ENCODE peak calls at places on chromosomes 6 and 20, in four cellular contexts. N is IMR-90, I is neuronal stem cell, S is mesenchymal stem cell. C is an unnamed sample.

GRCh38 chr6:79231101-79231500 is 3.4 kb downstream of the HMGN3 start:
- DNase-seq in N (no peak), I (no peak), S (no peak), C (no peak)

GRCh38 chr20:43925786-43926185 is 11.1 kb downstream of the TOX2 start:
- DNase-seq in N (peak), I (no peak), S (no peak), C (no peak)

GRCh38 chr20:43959079-43959919 is 44.6 kb downstream of the TOX2 start:
- DNase-seq in N (no peak), I (no peak), S (peak), C (no peak)

GRCh38 chr6:55433446-55434130 is 106.3 kb downstream of the GFRAL start:
- DNase-seq in I (peak), S (peak), N (peak), C (no peak)

GRCh38 chr6:83472767-83473166 is 39.6 kb upstream of the PRSS35 start:
- DNase-seq in I (no peak), S (no peak), N (no peak), C (no peak)

GRCh38 chr20:39081255-39081654 is 119.1 kb downstream of the DHX35 start:
- DNase-seq in S (peak), N (peak), I (peak), C (peak)

GRCh38 chr6:146856296-146856695 is 257.5 kb downstream of the ADGB start:
- DNase-seq in S (no peak), I (no peak), N (no peak), C (no peak)

GRCh38 chr6:42889815-42890214 is 10.4 kb downstream of the RPL7L1 start:
- DNase-seq in S (no peak), I (no peak), N (no peak), C (no peak)

GRCh38 chr20:3172933-3173581 is at the start of gene LZTS3:
- DNase-seq in I (peak), S (peak), N (peak), C (peak)

GRCh38 chr6:23855497-23856116 is 270.4 kb upstream of the NRSN1 start:
- DNase-seq in I (no peak), S (no peak), N (no peak), C (no peak)

GRCh38 chr6:55492259-55492658 is 86.7 kb downstream of the HMGCLL1 start:
- DNase-seq in N (no peak), S (no peak), I (no peak), C (no peak)

GRCh38 chr20:64188682-64189529 is 24.7 kb downstream of the MYT1 start:
- DNase-seq in I (peak), N (peak), S (peak), C (peak)

GRCh38 chr6:90072961-90073464 is 178.7 kb downstream of the GJA10 start:
- DNase-seq in I (no peak), N (no peak), S (no peak), C (no peak)
- H4K91ac ChIP-seq in I (no peak), N (no peak), S (no peak), C (no peak)

GRCh38 chr6:4935486-4935885 is 68.4 kb downstream of the RPP40 start:
- DNase-seq in I (no peak), S (no peak), N (no peak), C (no peak)
- H4K91ac ChIP-seq in I (no peak), S (peak), N (no peak), C (no peak)

GRCh38 chr6:156719720-156720563 is 57.2 kb upstream of the ARID1B start:
- DNase-seq in I (no peak), S (peak), N (peak), C (peak)

GRCh38 chr6:156718647-156719394 is 58.4 kb upstream of the ARID1B start:
- DNase-seq in I (no peak), S (peak), N (peak), C (no peak)

GRCh38 chr6:156715839-156716238 is 61.3 kb upstream of the ARID1B start:
- DNase-seq in I (no peak), N (no peak), S (no peak), C (no peak)

GRCh38 chr6:156719395-156719719 is 57.8 kb upstream of the ARID1B start:
- DNase-seq in S (no peak), N (no peak), I (no peak), C (no peak)

GRCh38 chr6:156717542-156717941 is 59.6 kb upstream of the ARID1B start:
- DNase-seq in S (no peak), N (no peak), I (no peak), C (no peak)
- H4K91ac ChIP-seq in S (no peak), N (no peak), I (no peak), C (no peak)

GRCh38 chr20:36465109-36466080 is 75.9 kb upstream of the MYL9 start:
- DNase-seq in I (no peak), S (peak), N (peak), C (no peak)

GRCh38 chr20:36469973-36470372 is 71.3 kb upstream of the MYL9 start:
- DNase-seq in S (no peak), N (no peak), I (no peak), C (no peak)

GRCh38 chr20:36468149-36469000 is 72.9 kb upstream of the MYL9 start:
- DNase-seq in N (no peak), I (no peak), S (no peak), C (no peak)

GRCh38 chr20:36466089-36466488 is 75.2 kb upstream of the MYL9 start:
- DNase-seq in S (peak), I (no peak), N (no peak), C (no peak)

GRCh38 chr20:36467076-36467999 is 74.0 kb upstream of the MYL9 start:
- DNase-seq in N (no peak), I (no peak), S (peak), C (no peak)
- H4K91ac ChIP-seq in N (no peak), I (no peak), S (no peak), C (no peak)

GRCh38 chr6:31543639-31544038 is 1.8 kb upstream of the DDX39B start:
- DNase-seq in N (no peak), S (no peak), I (no peak), C (no peak)

GRCh38 chr6:31544676-31545075 is 1.7 kb downstream of the ATP6V1G2 start:
- DNase-seq in S (no peak), N (no peak), I (no peak), C (no peak)

GRCh38 chr6:31540640-31541039 is 1.2 kb downstream of the DDX39B start:
- DNase-seq in I (no peak), N (no peak), S (no peak), C (no peak)

GRCh38 chr6:31541059-31541657 is 645 bp downstream of the DDX39B start:
- DNase-seq in N (peak), I (peak), S (peak), C (no peak)

DNA sequence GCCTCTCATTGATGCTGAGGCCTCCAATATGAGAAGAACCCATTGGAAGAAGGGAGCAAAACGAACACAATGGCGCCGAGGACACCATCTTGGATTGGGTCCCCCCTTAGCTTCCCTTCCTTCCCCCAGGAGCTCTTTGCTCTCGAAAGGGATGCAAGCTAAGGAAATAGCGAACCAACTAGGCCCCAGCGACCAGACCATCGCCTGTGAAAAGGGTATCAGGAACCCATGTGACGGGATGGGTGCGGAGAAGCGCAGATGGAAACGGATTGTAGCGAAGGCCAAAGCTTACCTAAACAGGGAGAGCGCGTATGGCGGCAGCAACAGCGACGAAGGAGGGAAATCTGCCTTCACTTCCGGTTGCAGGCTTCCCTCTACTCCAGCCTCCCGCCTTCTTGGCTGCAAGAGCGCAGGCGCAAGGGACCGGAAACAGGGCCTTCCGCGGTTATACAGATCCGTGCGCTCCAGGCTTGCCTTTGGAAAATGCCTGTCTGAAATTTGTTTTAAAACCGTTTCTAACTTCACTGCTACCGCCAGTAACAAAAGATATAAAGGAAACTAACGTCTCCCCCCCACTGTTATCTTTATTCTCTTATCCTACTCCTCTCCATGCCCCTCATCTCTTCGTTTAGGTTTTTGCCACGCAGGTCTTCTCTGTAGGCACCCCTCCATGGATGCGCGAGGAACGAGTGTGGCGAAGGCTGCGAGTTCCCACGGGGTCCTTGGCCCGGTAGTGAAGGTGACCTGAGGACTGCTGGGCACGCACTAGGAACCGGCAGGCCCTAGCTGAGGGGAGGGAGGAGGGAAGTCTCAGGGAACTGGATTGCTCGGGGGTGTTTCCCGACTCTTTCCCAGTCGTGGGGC is at the start of gene DDX39B:
- DNase-seq in N (peak), I (peak), S (peak), C (peak)
- H4K91ac ChIP-seq in N (peak), I (peak), S (peak), C (peak)

GRCh38 chr6:8192067-8192466 is 89.7 kb upstream of the EEF1E1 start:
- DNase-seq in I (no peak), S (no peak), N (no peak), C (no peak)
- H4K91ac ChIP-seq in I (no peak), S (no peak), N (no peak), C (no peak)